ENCODE peak calls at places on chromosome 21, in nine cellular contexts. One of them, this sample, is unnamed.

GRCh38 chr21:23801292-23801691 is 1806.0 kb downstream of the MRPL39 start:
- DNase-seq in heart right ventricle: no peak
- DNase-seq in hepatocyte: no peak
- DNase-seq in cardiac muscle cell: no peak
- DNase-seq in ovary: no peak
- DNase-seq in body of pancreas: no peak
- DNase-seq in OCI-LY7: no peak
- DNase-seq in CD4-positive, CD25-positive, alpha-beta regulatory T cell: no peak
- DNase-seq in Caco-2: no peak
- DNase-seq in this sample: no peak

GRCh38 chr21:39083377-39084008 is 99.8 kb downstream of the PSMG1 start:
- DNase-seq in heart right ventricle: no peak
- DNase-seq in hepatocyte: peak; percentile 68
- DNase-seq in cardiac muscle cell: peak; percentile 52
- DNase-seq in ovary: no peak
- DNase-seq in body of pancreas: no peak
- DNase-seq in OCI-LY7: no peak
- DNase-seq in CD4-positive, CD25-positive, alpha-beta regulatory T cell: no peak
- DNase-seq in Caco-2: no peak
- DNase-seq in this sample: no peak

GRCh38 chr21:21963911-21964310 is 965.7 kb downstream of the NCAM2 start:
- DNase-seq in heart right ventricle: no peak
- DNase-seq in hepatocyte: no peak
- DNase-seq in cardiac muscle cell: no peak
- DNase-seq in ovary: no peak
- DNase-seq in body of pancreas: no peak
- DNase-seq in OCI-LY7: no peak
- DNase-seq in CD4-positive, CD25-positive, alpha-beta regulatory T cell: no peak
- DNase-seq in Caco-2: no peak
- DNase-seq in this sample: no peak

GRCh38 chr21:34974162-34974981 is 74.7 kb downstream of the RUNX1 start:
- DNase-seq in heart right ventricle: no peak
- DNase-seq in hepatocyte: peak; percentile 34
- DNase-seq in cardiac muscle cell: no peak
- DNase-seq in ovary: no peak
- DNase-seq in body of pancreas: no peak
- DNase-seq in OCI-LY7: peak; percentile 73
- DNase-seq in CD4-positive, CD25-positive, alpha-beta regulatory T cell: peak; percentile 92
- DNase-seq in Caco-2: no peak
- DNase-seq in this sample: no peak

GRCh38 chr21:32403201-32403701 is 9.3 kb upstream of the EVA1C start:
- DNase-seq in heart right ventricle: peak; percentile 78
- DNase-seq in hepatocyte: peak; percentile 83
- DNase-seq in cardiac muscle cell: peak; percentile 89
- DNase-seq in ovary: peak; percentile 70
- DNase-seq in body of pancreas: peak; percentile 67
- DNase-seq in OCI-LY7: peak; percentile 70
- DNase-seq in CD4-positive, CD25-positive, alpha-beta regulatory T cell: peak; percentile 64
- DNase-seq in Caco-2: peak; percentile 53
- DNase-seq in this sample: peak; percentile 96

GRCh38 chr21:42499430-42500106 is 3.5 kb upstream of the RSPH1 start:
- DNase-seq in heart right ventricle: no peak
- DNase-seq in hepatocyte: no peak
- DNase-seq in cardiac muscle cell: no peak
- DNase-seq in ovary: no peak
- DNase-seq in body of pancreas: no peak
- DNase-seq in OCI-LY7: no peak
- DNase-seq in CD4-positive, CD25-positive, alpha-beta regulatory T cell: no peak
- DNase-seq in Caco-2: no peak
- DNase-seq in this sample: no peak

GRCh38 chr21:8992731-8993174 is 1528.6 kb upstream of the TPTE start:
- DNase-seq in heart right ventricle: no peak
- DNase-seq in hepatocyte: no peak
- DNase-seq in cardiac muscle cell: no peak
- DNase-seq in ovary: no peak
- DNase-seq in body of pancreas: no peak
- DNase-seq in OCI-LY7: no peak
- DNase-seq in CD4-positive, CD25-positive, alpha-beta regulatory T cell: no peak
- DNase-seq in Caco-2: no peak
- DNase-seq in this sample: no peak

GRCh38 chr21:43654806-43655489 is 4.3 kb downstream of the HSF2BP start:
- DNase-seq in heart right ventricle: no peak
- DNase-seq in hepatocyte: no peak
- DNase-seq in cardiac muscle cell: no peak
- DNase-seq in ovary: no peak
- DNase-seq in body of pancreas: no peak
- DNase-seq in OCI-LY7: no peak
- DNase-seq in CD4-positive, CD25-positive, alpha-beta regulatory T cell: no peak
- DNase-seq in Caco-2: no peak
- DNase-seq in this sample: no peak

GRCh38 chr21:42495027-42495426 is 997 bp downstream of the RSPH1 start:
- DNase-seq in heart right ventricle: no peak
- DNase-seq in hepatocyte: no peak
- DNase-seq in cardiac muscle cell: no peak
- DNase-seq in ovary: no peak
- DNase-seq in body of pancreas: no peak
- DNase-seq in OCI-LY7: no peak
- DNase-seq in CD4-positive, CD25-positive, alpha-beta regulatory T cell: no peak
- DNase-seq in Caco-2: no peak
- DNase-seq in this sample: no peak

GRCh38 chr21:15363921-15364320 is 299.1 kb upstream of the NRIP1 start:
- DNase-seq in heart right ventricle: no peak
- DNase-seq in hepatocyte: no peak
- DNase-seq in cardiac muscle cell: peak; percentile 64
- DNase-seq in ovary: no peak
- DNase-seq in body of pancreas: no peak
- DNase-seq in OCI-LY7: no peak
- DNase-seq in CD4-positive, CD25-positive, alpha-beta regulatory T cell: no peak
- DNase-seq in Caco-2: no peak
- DNase-seq in this sample: no peak

GRCh38 chr21:24895885-24896734 is 711.2 kb downstream of the MRPL39 start:
- DNase-seq in heart right ventricle: no peak
- DNase-seq in hepatocyte: peak; percentile 6
- DNase-seq in cardiac muscle cell: peak; percentile 2
- DNase-seq in ovary: peak; percentile 29
- DNase-seq in body of pancreas: peak; percentile 10
- DNase-seq in OCI-LY7: no peak
- DNase-seq in CD4-positive, CD25-positive, alpha-beta regulatory T cell: no peak
- DNase-seq in Caco-2: no peak
- DNase-seq in this sample: peak; percentile 1

GRCh38 chr21:17461014-17461413 is 51.8 kb upstream of the CXADR start:
- DNase-seq in heart right ventricle: peak; percentile 69
- DNase-seq in hepatocyte: peak; percentile 36
- DNase-seq in cardiac muscle cell: peak; percentile 89
- DNase-seq in ovary: peak; percentile 22
- DNase-seq in body of pancreas: peak; percentile 52
- DNase-seq in OCI-LY7: no peak
- DNase-seq in CD4-positive, CD25-positive, alpha-beta regulatory T cell: no peak
- DNase-seq in Caco-2: no peak
- DNase-seq in this sample: peak; percentile 75

GRCh38 chr21:32772281-32773047 is 909 bp upstream of the PAXBP1 start:
- DNase-seq in heart right ventricle: peak; percentile 17
- DNase-seq in hepatocyte: peak; percentile 80
- DNase-seq in cardiac muscle cell: peak; percentile 24
- DNase-seq in ovary: no peak
- DNase-seq in body of pancreas: peak; percentile 46
- DNase-seq in OCI-LY7: peak; percentile 37
- DNase-seq in CD4-positive, CD25-positive, alpha-beta regulatory T cell: peak; percentile 75
- DNase-seq in Caco-2: peak; percentile 58
- DNase-seq in this sample: peak; percentile 72

GRCh38 chr21:33278736-33279135 is 12.6 kb downstream of the IL10RB start:
- DNase-seq in heart right ventricle: no peak
- DNase-seq in hepatocyte: no peak
- DNase-seq in cardiac muscle cell: no peak
- DNase-seq in ovary: no peak
- DNase-seq in body of pancreas: no peak
- DNase-seq in OCI-LY7: no peak
- DNase-seq in CD4-positive, CD25-positive, alpha-beta regulatory T cell: no peak
- DNase-seq in Caco-2: no peak
- DNase-seq in this sample: peak; percentile 36

GRCh38 chr21:32448803-32449594 is 36.5 kb downstream of the EVA1C start:
- DNase-seq in heart right ventricle: no peak
- DNase-seq in hepatocyte: no peak
- DNase-seq in cardiac muscle cell: peak; percentile 71
- DNase-seq in ovary: no peak
- DNase-seq in body of pancreas: no peak
- DNase-seq in OCI-LY7: no peak
- DNase-seq in CD4-positive, CD25-positive, alpha-beta regulatory T cell: no peak
- DNase-seq in Caco-2: no peak
- DNase-seq in this sample: peak; percentile 30

GRCh38 chr21:25369524-25370300 is 237.6 kb downstream of the MRPL39 start:
- DNase-seq in heart right ventricle: no peak
- DNase-seq in hepatocyte: no peak
- DNase-seq in cardiac muscle cell: peak; percentile 29
- DNase-seq in ovary: no peak
- DNase-seq in body of pancreas: no peak
- DNase-seq in OCI-LY7: no peak
- DNase-seq in CD4-positive, CD25-positive, alpha-beta regulatory T cell: no peak
- DNase-seq in Caco-2: no peak
- DNase-seq in this sample: peak; percentile 38

GRCh38 chr21:39676054-39676771 is 63.5 kb downstream of the B3GALT5 start:
- DNase-seq in heart right ventricle: peak; percentile 41
- DNase-seq in hepatocyte: peak; percentile 73
- DNase-seq in cardiac muscle cell: no peak
- DNase-seq in ovary: no peak
- DNase-seq in body of pancreas: peak; percentile 32
- DNase-seq in OCI-LY7: no peak
- DNase-seq in CD4-positive, CD25-positive, alpha-beta regulatory T cell: peak; percentile 1
- DNase-seq in Caco-2: no peak
- DNase-seq in this sample: peak; percentile 23

GRCh38 chr21:29712818-29713217 is 227.0 kb downstream of the GRIK1 start:
- DNase-seq in heart right ventricle: no peak
- DNase-seq in hepatocyte: no peak
- DNase-seq in cardiac muscle cell: peak; percentile 24
- DNase-seq in ovary: no peak
- DNase-seq in body of pancreas: no peak
- DNase-seq in OCI-LY7: no peak
- DNase-seq in CD4-positive, CD25-positive, alpha-beta regulatory T cell: no peak
- DNase-seq in Caco-2: no peak
- DNase-seq in this sample: no peak

GRCh38 chr21:29717659-29718058 is 222.1 kb downstream of the GRIK1 start:
- DNase-seq in heart right ventricle: no peak
- DNase-seq in hepatocyte: no peak
- DNase-seq in cardiac muscle cell: no peak
- DNase-seq in ovary: no peak
- DNase-seq in body of pancreas: no peak
- DNase-seq in OCI-LY7: no peak
- DNase-seq in CD4-positive, CD25-positive, alpha-beta regulatory T cell: no peak
- DNase-seq in Caco-2: no peak
- DNase-seq in this sample: no peak

GRCh38 chr21:29718081-29718815 is 221.5 kb downstream of the GRIK1 start:
- DNase-seq in heart right ventricle: no peak
- DNase-seq in hepatocyte: no peak
- DNase-seq in cardiac muscle cell: peak; percentile 4
- DNase-seq in ovary: no peak
- DNase-seq in body of pancreas: no peak
- DNase-seq in OCI-LY7: no peak
- DNase-seq in CD4-positive, CD25-positive, alpha-beta regulatory T cell: no peak
- DNase-seq in Caco-2: no peak
- DNase-seq in this sample: peak; percentile 5

GRCh38 chr21:29716753-29717152 is 223.0 kb downstream of the GRIK1 start:
- DNase-seq in heart right ventricle: no peak
- DNase-seq in hepatocyte: no peak
- DNase-seq in cardiac muscle cell: no peak
- DNase-seq in ovary: no peak
- DNase-seq in body of pancreas: no peak
- DNase-seq in OCI-LY7: no peak
- DNase-seq in CD4-positive, CD25-positive, alpha-beta regulatory T cell: no peak
- DNase-seq in Caco-2: no peak
- DNase-seq in this sample: no peak

GRCh38 chr21:29715089-29715488 is 224.7 kb downstream of the GRIK1 start:
- DNase-seq in heart right ventricle: no peak
- DNase-seq in hepatocyte: no peak
- DNase-seq in cardiac muscle cell: no peak
- DNase-seq in ovary: no peak
- DNase-seq in body of pancreas: no peak
- DNase-seq in OCI-LY7: no peak
- DNase-seq in CD4-positive, CD25-positive, alpha-beta regulatory T cell: no peak
- DNase-seq in Caco-2: no peak
- DNase-seq in this sample: no peak
- H3K9me3 ChIP-seq in heart right ventricle: no peaks in the 10 kb centered on the region
- H3K9me3 ChIP-seq in hepatocyte: no peaks in the 10 kb centered on the region
- H3K9me3 ChIP-seq in cardiac muscle cell: no peaks in the 10 kb centered on the region
- H3K9me3 ChIP-seq in ovary: no peaks in the 10 kb centered on the region
- H3K9me3 ChIP-seq in body of pancreas: no peaks in the 10 kb centered on the region
- H3K9me3 ChIP-seq in OCI-LY7: no peaks in the 10 kb centered on the region
- H3K9me3 ChIP-seq in CD4-positive, CD25-positive, alpha-beta regulatory T cell: no peaks in the 10 kb centered on the region
- H3K9me3 ChIP-seq in Caco-2: no peaks in the 10 kb centered on the region
- H3K9me3 ChIP-seq in this sample: no peaks in the 10 kb centered on the region

GRCh38 chr21:10641107-10641506 is 119.7 kb downstream of the TPTE start:
- DNase-seq in heart right ventricle: no peak
- DNase-seq in hepatocyte: no peak
- DNase-seq in cardiac muscle cell: no peak
- DNase-seq in ovary: no peak
- DNase-seq in body of pancreas: no peak
- DNase-seq in OCI-LY7: no peak
- DNase-seq in CD4-positive, CD25-positive, alpha-beta regulatory T cell: no peak
- DNase-seq in Caco-2: no peak
- DNase-seq in this sample: no peak
- H3K9me3 ChIP-seq in heart right ventricle: no peaks in the 10 kb centered on the region
- H3K9me3 ChIP-seq in hepatocyte: peaks cover 31% of the 10 kb centered on the region
- H3K9me3 ChIP-seq in cardiac muscle cell: peaks cover 10% of the 10 kb centered on the region
- H3K9me3 ChIP-seq in ovary: no peaks in the 10 kb centered on the region
- H3K9me3 ChIP-seq in body of pancreas: no peaks in the 10 kb centered on the region
- H3K9me3 ChIP-seq in OCI-LY7: peaks cover 26% of the 10 kb centered on the region
- H3K9me3 ChIP-seq in CD4-positive, CD25-positive, alpha-beta regulatory T cell: peaks cover 57% of the 10 kb centered on the region
- H3K9me3 ChIP-seq in Caco-2: peaks cover 10% of the 10 kb centered on the region
- H3K9me3 ChIP-seq in this sample: peaks cover 2% of the 10 kb centered on the region

GRCh38 chr21:10640446-10640845 is 119.1 kb downstream of the TPTE start:
- DNase-seq in heart right ventricle: no peak
- DNase-seq in hepatocyte: no peak
- DNase-seq in cardiac muscle cell: no peak
- DNase-seq in ovary: no peak
- DNase-seq in body of pancreas: no peak
- DNase-seq in OCI-LY7: no peak
- DNase-seq in CD4-positive, CD25-positive, alpha-beta regulatory T cell: no peak
- DNase-seq in Caco-2: no peak
- DNase-seq in this sample: no peak

DNA sequence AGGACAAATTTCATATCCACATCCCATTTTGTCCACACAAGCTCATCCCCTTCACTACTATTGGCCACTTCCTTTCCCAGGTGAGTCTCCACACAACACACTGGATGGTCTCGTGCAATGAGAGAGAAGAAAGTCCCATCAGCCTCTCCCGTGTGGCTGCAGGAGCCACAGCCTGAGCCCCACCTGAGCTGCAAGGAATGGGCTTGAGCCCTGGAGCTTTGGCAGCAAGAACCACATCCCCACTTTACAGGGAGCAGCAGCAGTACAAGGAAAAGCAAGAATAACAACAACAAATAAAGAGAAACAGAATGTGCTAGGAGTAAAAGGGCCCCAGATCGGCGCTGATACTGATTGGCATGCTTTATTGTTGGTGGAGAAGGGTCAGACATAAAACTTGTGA is 117.7 kb downstream of the TPTE start:
- DNase-seq in heart right ventricle: no peak
- DNase-seq in hepatocyte: no peak
- DNase-seq in cardiac muscle cell: no peak
- DNase-seq in ovary: no peak
- DNase-seq in body of pancreas: no peak
- DNase-seq in OCI-LY7: no peak
- DNase-seq in CD4-positive, CD25-positive, alpha-beta regulatory T cell: no peak
- DNase-seq in Caco-2: no peak
- DNase-seq in this sample: no peak
- H3K9me3 ChIP-seq in heart right ventricle: no peaks in the 10 kb centered on the region
- H3K9me3 ChIP-seq in hepatocyte: peaks cover 35% of the 10 kb centered on the region
- H3K9me3 ChIP-seq in cardiac muscle cell: peaks cover 10% of the 10 kb centered on the region
- H3K9me3 ChIP-seq in ovary: no peaks in the 10 kb centered on the region
- H3K9me3 ChIP-seq in body of pancreas: no peaks in the 10 kb centered on the region
- H3K9me3 ChIP-seq in OCI-LY7: peaks cover 26% of the 10 kb centered on the region
- H3K9me3 ChIP-seq in CD4-positive, CD25-positive, alpha-beta regulatory T cell: peaks cover 49% of the 10 kb centered on the region
- H3K9me3 ChIP-seq in Caco-2: peaks cover 10% of the 10 kb centered on the region
- H3K9me3 ChIP-seq in this sample: peaks cover 2% of the 10 kb centered on the region

GRCh38 chr21:46060596-46061061 is 37.3 kb upstream of the COL6A2 start:
- DNase-seq in heart right ventricle: peak; percentile 88
- DNase-seq in hepatocyte: peak; percentile 55
- DNase-seq in cardiac muscle cell: peak; percentile 99
- DNase-seq in ovary: peak; percentile 82
- DNase-seq in body of pancreas: peak; percentile 41
- DNase-seq in OCI-LY7: no peak
- DNase-seq in CD4-positive, CD25-positive, alpha-beta regulatory T cell: no peak
- DNase-seq in Caco-2: peak; percentile 6
- DNase-seq in this sample: peak; percentile 97
- H3K9me3 ChIP-seq in heart right ventricle: no peaks in the 10 kb centered on the region
- H3K9me3 ChIP-seq in hepatocyte: no peaks in the 10 kb centered on the region
- H3K9me3 ChIP-seq in cardiac muscle cell: no peaks in the 10 kb centered on the region
- H3K9me3 ChIP-seq in ovary: no peaks in the 10 kb centered on the region
- H3K9me3 ChIP-seq in body of pancreas: no peaks in the 10 kb centered on the region
- H3K9me3 ChIP-seq in OCI-LY7: peaks cover 11% of the 10 kb centered on the region
- H3K9me3 ChIP-seq in CD4-positive, CD25-positive, alpha-beta regulatory T cell: peaks cover 11% of the 10 kb centered on the region
- H3K9me3 ChIP-seq in Caco-2: peaks cover 9% of the 10 kb centered on the region
- H3K9me3 ChIP-seq in this sample: peaks cover 11% of the 10 kb centered on the region